ENCODE peak calls at places on chromosome 4, in seven cellular contexts. Z, T, C, G, W, I and Q are unnamed samples.

GRCh38 chr4:100081511-100081910 is 108.8 kb downstream of the DDIT4L start:
- DNase-seq in T (no peak), Z (no peak), I (no peak), W (no peak), C (no peak), G (no peak), Q (no peak)

GRCh38 chr4:833156-833555 is 7.2 kb upstream of the CPLX1 start:
- DNase-seq in G (no peak), I (no peak), Z (no peak), W (no peak), T (no peak), C (no peak), Q (no peak)

GRCh38 chr4:158159718-158160094 is 13.1 kb downstream of the GASK1B start:
- DNase-seq in C (no peak), W (no peak), G (no peak), Z (no peak), T (no peak), I (no peak), Q (no peak)

GRCh38 chr4:75630174-75630931 is at the start of gene CDKL2:
- DNase-seq in I (peak), W (peak), G (peak), T (peak), Z (no peak), C (peak), Q (peak)

GRCh38 chr4:52870225-52870624 is 8.1 kb downstream of the RASL11B start:
- DNase-seq in G (no peak), I (no peak), C (no peak), Z (no peak), T (no peak), W (no peak), Q (no peak)

GRCh38 chr4:14445882-14446281 is 556.4 kb upstream of the CPEB2 start:
- DNase-seq in I (no peak), G (no peak), Z (no peak), W (no peak), T (no peak), C (no peak), Q (no peak)

GRCh38 chr4:16294455-16294854 is 68.2 kb upstream of the TAPT1 start:
- DNase-seq in T (no peak), C (peak), Z (peak), W (no peak), G (no peak), I (no peak), Q (no peak)

GRCh38 chr4:158873795-158874359 is 105.1 kb downstream of the FNIP2 start:
- DNase-seq in W (peak), G (peak), T (no peak), I (no peak), C (peak), Z (peak), Q (no peak)

GRCh38 chr4:76950846-76951321 is 1.3 kb downstream of the SEPTIN11 start:
- DNase-seq in Z (peak), G (peak), I (no peak), W (peak), C (peak), T (peak), Q (no peak)

GRCh38 chr4:56821394-56822263 is at the start of gene SPINK2:
- DNase-seq in I (peak), Z (no peak), G (peak), C (peak), W (peak), T (peak), Q (peak)

GRCh38 chr4:4655011-4655410 is 113.2 kb upstream of the STX18 start:
- DNase-seq in T (no peak), I (no peak), W (no peak), C (no peak), G (no peak), Z (no peak), Q (no peak)

GRCh38 chr4:76540496-76540895 is 105.5 kb downstream of the SHROOM3 start:
- DNase-seq in I (no peak), T (no peak), Z (no peak), G (no peak), C (no peak), W (no peak), Q (no peak)

GRCh38 chr4:176981551-176981950 is 188.8 kb upstream of the VEGFC start:
- DNase-seq in C (peak), T (no peak), I (no peak), Z (peak), G (no peak), W (no peak), Q (no peak)

GRCh38 chr4:19739101-19739651 is 512.5 kb upstream of the SLIT2 start:
- DNase-seq in W (peak), I (no peak), Z (peak), T (no peak), G (peak), C (peak), Q (no peak)

GRCh38 chr4:80171251-80171650 is 26.1 kb upstream of the PRDM8 start:
- DNase-seq in G (no peak), C (peak), W (peak), T (no peak), I (no peak), Z (peak), Q (no peak)

GRCh38 chr4:76457885-76458284 is 22.9 kb downstream of the SHROOM3 start:
- DNase-seq in G (peak), W (peak), T (peak), C (peak), Z (no peak), I (no peak), Q (no peak)

GRCh38 chr4:20185103-20185502 is 66.6 kb upstream of the SLIT2 start:
- DNase-seq in W (no peak), Z (no peak), C (no peak), I (no peak), G (no peak), T (no peak), Q (no peak)

GRCh38 chr4:108529102-108529501 is 91.3 kb upstream of the RPL34 start:
- DNase-seq in Z (no peak), T (no peak), C (no peak), G (no peak), W (peak), I (no peak), Q (no peak)

GRCh38 chr4:41713768-41714167 is 34.8 kb downstream of the PHOX2B start:
- DNase-seq in T (no peak), C (no peak), I (no peak), Z (no peak), G (no peak), W (no peak), Q (no peak)

GRCh38 chr4:151820004-151820403 is 59.2 kb upstream of the GATB start:
- DNase-seq in C (no peak), W (no peak), G (no peak), T (no peak), Z (no peak), I (no peak), Q (no peak)

GRCh38 chr4:21544410-21544809 is 404.2 kb downstream of the KCNIP4 start:
- DNase-seq in C (peak), I (no peak), W (peak), G (no peak), T (no peak), Z (no peak), Q (no peak)

GRCh38 chr4:174474457-174475075 is 47.7 kb downstream of the HPGD start:
- DNase-seq in T (peak), G (peak), W (peak), I (no peak), Z (no peak), C (no peak), Q (no peak)

GRCh38 chr4:82217986-82218715 is 155.6 kb downstream of the HNRNPD start:
- DNase-seq in W (peak), G (no peak), C (no peak), I (no peak), Z (no peak), T (no peak), Q (no peak)

GRCh38 chr4:79429113-79430034 is 21.3 kb upstream of the GK2 start:
- DNase-seq in C (no peak), W (no peak), I (no peak), T (no peak), Z (no peak), G (no peak), Q (no peak)

GRCh38 chr4:68369474-68369805 is 19.6 kb upstream of the YTHDC1 start:
- DNase-seq in I (no peak), C (no peak), G (peak), T (no peak), W (peak), Z (no peak), Q (no peak)

GRCh38 chr4:88283661-88284377 is 542 bp downstream of the PPM1K start:
- DNase-seq in I (no peak), Z (peak), G (peak), C (peak), T (peak), W (peak), Q (peak)

DNA sequence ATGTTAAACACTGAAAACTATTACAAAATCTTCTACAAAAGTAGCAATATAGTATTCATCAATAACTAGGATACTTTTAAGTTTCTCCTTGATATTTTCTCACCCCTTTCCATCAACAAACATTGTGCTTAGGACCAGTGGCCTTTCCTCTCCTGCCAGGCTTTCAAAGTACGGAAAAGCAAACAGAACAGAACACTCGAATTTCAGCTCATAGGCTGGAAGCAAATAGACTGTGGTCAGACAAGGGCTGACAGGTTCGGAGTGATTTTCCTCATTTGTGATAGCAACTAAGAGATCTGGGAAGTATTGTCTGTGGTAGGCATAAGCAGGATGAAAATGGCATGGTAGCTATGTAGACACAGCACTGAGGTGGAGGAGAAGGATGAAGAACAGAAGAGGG is 68.6 kb upstream of the SORBS2 start:
- DNase-seq in G (no peak), T (no peak), I (no peak), W (no peak), Z (no peak), C (no peak), Q (no peak)
- H3K4me2 ChIP-seq in G (no peak), T (no peak), I (no peak), W (no peak), Z (no peak), C (no peak), Q (no peak)

DNA sequence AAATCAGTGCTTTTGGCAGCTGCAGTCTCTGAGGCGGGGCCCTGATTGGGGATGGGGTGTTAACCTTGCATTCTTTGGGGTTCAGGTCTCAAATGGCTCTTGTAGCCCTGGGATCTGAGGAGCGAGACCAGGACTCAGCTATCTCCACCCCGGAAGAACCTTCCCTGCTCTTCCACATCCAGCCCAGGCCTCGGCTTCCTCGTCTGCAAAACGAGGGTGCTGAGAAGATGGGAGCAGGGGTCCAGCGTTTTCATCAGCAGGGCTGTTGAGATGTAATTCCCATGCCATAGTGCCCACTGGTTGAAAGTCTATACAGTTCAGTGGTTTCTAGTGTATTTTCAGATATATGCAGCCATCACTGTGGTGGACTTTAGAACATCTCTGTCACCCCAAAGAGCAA is 34.6 kb upstream of the WFS1 start:
- DNase-seq in G (no peak), T (no peak), W (no peak), Z (no peak), I (no peak), C (no peak), Q (no peak)
- H2AK5ac ChIP-seq in G (no peak), T (no peak), W (no peak), Z (no peak), I (no peak), C (no peak), Q (no peak)

GRCh38 chr4:152997771-152998487 is 61.8 kb downstream of the FHDC1 start:
- DNase-seq in I (no peak), W (no peak), G (peak), C (no peak), Z (peak), T (no peak), Q (no peak)
- H3K4me2 ChIP-seq in I (no peak), W (no peak), G (no peak), C (no peak), Z (no peak), T (no peak), Q (no peak)

DNA sequence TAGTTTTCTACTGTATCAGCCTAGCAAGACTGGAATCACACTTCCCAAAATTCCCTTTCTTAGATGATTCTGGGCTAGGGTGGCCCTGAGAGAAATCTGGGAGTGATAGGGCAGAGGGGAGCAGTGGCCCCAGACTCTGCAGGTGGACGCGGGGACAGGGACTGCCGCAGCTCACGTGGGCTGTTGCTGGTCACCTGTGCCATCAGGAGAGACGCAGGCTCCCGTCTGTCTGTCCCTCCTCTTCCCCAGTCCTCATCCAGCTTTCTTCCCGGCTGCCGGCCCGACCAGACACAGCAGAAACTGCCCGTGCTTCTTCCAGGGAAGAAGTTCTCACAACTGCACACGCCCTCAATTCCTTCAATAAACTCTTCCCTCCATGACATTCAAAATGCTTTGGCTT is 86.4 kb downstream of the AFAP1 start:
- DNase-seq in G (no peak), C (no peak), T (no peak), Z (no peak), I (no peak), W (no peak), Q (no peak)
- H2AK5ac ChIP-seq in G (no peak), C (no peak), T (no peak), Z (peak), I (no peak), W (no peak), Q (no peak)

DNA sequence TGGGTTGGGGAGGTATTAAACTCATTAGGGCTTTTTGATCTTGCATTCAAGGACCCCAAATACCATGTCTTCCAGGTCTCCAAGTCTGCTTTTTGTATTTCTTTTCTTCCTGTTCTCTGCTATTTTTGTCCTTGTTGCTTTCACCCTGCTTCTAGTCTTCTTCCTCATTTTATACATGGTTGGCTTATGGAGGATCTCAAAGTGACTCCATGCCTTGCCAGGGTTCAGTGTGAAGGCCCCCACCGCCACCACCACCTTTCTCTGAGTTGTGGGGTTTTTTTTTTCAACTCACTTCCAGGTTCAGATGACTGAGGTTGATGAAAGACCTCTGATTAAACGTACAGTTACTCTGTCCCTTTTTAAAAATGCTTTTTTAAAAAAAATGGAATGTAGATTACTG is 96.3 kb downstream of the MAML3 start:
- DNase-seq in I (no peak), W (no peak), C (no peak), G (no peak), Z (no peak), T (no peak), Q (no peak)
- H3K4me2 ChIP-seq in I (no peak), W (no peak), C (no peak), G (no peak), Z (no peak), T (no peak), Q (no peak)

DNA sequence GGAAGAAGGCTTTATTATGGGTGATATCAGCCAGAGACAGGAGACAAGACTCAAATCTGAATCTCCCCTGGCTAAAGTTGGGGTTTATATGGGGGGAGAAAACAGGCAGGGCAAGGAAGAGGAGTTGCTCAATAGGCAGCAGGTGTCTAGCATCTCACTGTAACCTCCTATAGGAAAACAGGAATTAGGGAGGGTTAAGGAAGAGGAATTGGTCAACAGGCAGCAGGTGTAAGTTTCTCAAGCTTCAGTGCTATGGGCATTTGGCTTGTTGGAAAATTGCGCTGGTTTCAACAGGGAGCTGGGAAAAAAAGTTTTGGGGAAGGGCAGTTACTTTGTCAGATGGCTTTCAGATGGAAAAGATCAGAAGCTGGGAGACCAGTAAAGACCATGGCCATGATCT is 206.4 kb downstream of the NWD2 start:
- DNase-seq in C (no peak), W (no peak), I (no peak), T (no peak), G (no peak), Z (no peak), Q (no peak)
- H2AK5ac ChIP-seq in C (no peak), W (no peak), I (no peak), T (no peak), G (no peak), Z (no peak), Q (no peak)